ENCODE peak calls at places on chromosomes 6 and 20, in six cellular contexts. Y is NCI-H526 treated with DMSO at 0.1 percent for 48 hours; F is activated CD8-positive, alpha-beta T cell treated with anti-CD3 and anti-CD28 coated beads for 36 hours; Z is MG63; G is brain microvascular endothelial cell; U is naive thymus-derived CD8-positive, alpha-beta T cell. P is an unnamed sample.

GRCh38 chr6:90241229-90241873 is 55.3 kb downstream of the BACH2 start:
- DNase-seq in Z (no peak), F (no peak), G (no peak), U (no peak), Y (no peak), P (no peak)

GRCh38 chr6:44228836-44229235 is 5.4 kb downstream of the SLC29A1 start:
- DNase-seq in G (no peak), Y (no peak), U (no peak), Z (no peak), F (no peak), P (no peak)

GRCh38 chr6:54646551-54647300 is 199.8 kb upstream of the FAM83B start:
- DNase-seq in Z (no peak), F (no peak), U (no peak), G (peak), Y (no peak), P (no peak)

GRCh38 chr20:53023717-53024116 is 51.6 kb downstream of the TSHZ2 start:
- DNase-seq in Y (no peak), U (no peak), G (no peak), Z (no peak), F (no peak), P (no peak)

GRCh38 chr6:43338243-43338642 is 29.6 kb upstream of the CRIP3 start:
- DNase-seq in U (no peak), Z (no peak), G (no peak), Y (no peak), F (no peak), P (no peak)

GRCh38 chr20:14866841-14867514 is 529.6 kb upstream of the FLRT3 start:
- DNase-seq in G (no peak), Y (no peak), Z (no peak), F (no peak), U (no peak), P (no peak)

GRCh38 chr6:168147205-168147738 is 68.3 kb upstream of the FRMD1 start:
- DNase-seq in F (no peak), U (no peak), G (no peak), Y (no peak), Z (no peak), P (no peak)

GRCh38 chr6:25769983-25770382 is 15.4 kb downstream of the SLC17A4 start:
- DNase-seq in Y (no peak), G (no peak), U (no peak), F (no peak), Z (peak), P (no peak)

GRCh38 chr20:31822421-31823330 is 3.5 kb downstream of the MYLK2 start:
- DNase-seq in U (peak), Z (peak), G (peak), Y (peak), F (peak), P (peak)

GRCh38 chr6:163711615-163712568 is 297.4 kb downstream of the QKI start:
- DNase-seq in G (no peak), Z (peak), U (no peak), Y (no peak), F (peak), P (no peak)

GRCh38 chr20:47730744-47731143 is 54.5 kb downstream of the SULF2 start:
- DNase-seq in U (no peak), Z (no peak), F (no peak), G (no peak), Y (no peak), P (no peak)

GRCh38 chr6:104019075-104019474 is 840.6 kb downstream of the HACE1 start:
- DNase-seq in Y (no peak), U (no peak), G (no peak), Z (no peak), F (no peak), P (peak)

P was measured in CD4-positive, alpha-beta memory T cell.